ENCODE peak calls at places on chromosomes 12 and 14, in five cellular contexts. One of them, this sample, is unnamed.

GRCh38 chr14:101997429-101998336 is 33.3 kb downstream of the DYNC1H1 start:
- DNase-seq in stimulated activated naive CD8-positive, alpha-beta T cell treated with anti-CD3 and anti-CD28 coated beads, Interleukin-15, amount 100 ng/mL, for 72 hours: no peak
- DNase-seq in COR-L47: no peak
- DNase-seq in anterior cingulate cortex: no peak
- DNase-seq in astrocyte of the spinal cord: no peak
- DNase-seq in this sample: no peak

GRCh38 chr12:3164454-3165310 is 87.5 kb downstream of the TSPAN9 start:
- DNase-seq in anterior cingulate cortex: no peak
- DNase-seq in astrocyte of the spinal cord: no peak
- DNase-seq in COR-L47: no peak
- DNase-seq in stimulated activated naive CD8-positive, alpha-beta T cell treated with anti-CD3 and anti-CD28 coated beads, Interleukin-15, amount 100 ng/mL, for 72 hours: no peak
- DNase-seq in this sample: peak

GRCh38 chr12:105554856-105555255 is 224.4 kb downstream of the C12orf75 start:
- DNase-seq in COR-L47: no peak
- DNase-seq in anterior cingulate cortex: no peak
- DNase-seq in astrocyte of the spinal cord: no peak
- DNase-seq in stimulated activated naive CD8-positive, alpha-beta T cell treated with anti-CD3 and anti-CD28 coated beads, Interleukin-15, amount 100 ng/mL, for 72 hours: no peak
- DNase-seq in this sample: no peak

GRCh38 chr12:98830657-98831056 is 185.6 kb downstream of the APAF1 start:
- DNase-seq in astrocyte of the spinal cord: no peak
- DNase-seq in COR-L47: no peak
- DNase-seq in stimulated activated naive CD8-positive, alpha-beta T cell treated with anti-CD3 and anti-CD28 coated beads, Interleukin-15, amount 100 ng/mL, for 72 hours: no peak
- DNase-seq in anterior cingulate cortex: no peak
- DNase-seq in this sample: no peak

GRCh38 chr12:30902606-30903005 is 23.9 kb upstream of the TSPAN11 start:
- DNase-seq in anterior cingulate cortex: no peak
- DNase-seq in COR-L47: no peak
- DNase-seq in astrocyte of the spinal cord: no peak
- DNase-seq in stimulated activated naive CD8-positive, alpha-beta T cell treated with anti-CD3 and anti-CD28 coated beads, Interleukin-15, amount 100 ng/mL, for 72 hours: no peak
- DNase-seq in this sample: no peak

GRCh38 chr12:40017488-40017887 is 88.4 kb downstream of the SLC2A13 start:
- DNase-seq in anterior cingulate cortex: no peak
- DNase-seq in COR-L47: no peak
- DNase-seq in stimulated activated naive CD8-positive, alpha-beta T cell treated with anti-CD3 and anti-CD28 coated beads, Interleukin-15, amount 100 ng/mL, for 72 hours: no peak
- DNase-seq in astrocyte of the spinal cord: no peak
- DNase-seq in this sample: no peak

GRCh38 chr14:77027538-77028383 is 747 bp downstream of the IRF2BPL start:
- DNase-seq in stimulated activated naive CD8-positive, alpha-beta T cell treated with anti-CD3 and anti-CD28 coated beads, Interleukin-15, amount 100 ng/mL, for 72 hours: peak
- DNase-seq in astrocyte of the spinal cord: peak
- DNase-seq in anterior cingulate cortex: no peak
- DNase-seq in COR-L47: peak
- DNase-seq in this sample: no peak

GRCh38 chr12:96108321-96108720 is 72.9 kb upstream of the LTA4H start:
- DNase-seq in COR-L47: no peak
- DNase-seq in anterior cingulate cortex: no peak
- DNase-seq in stimulated activated naive CD8-positive, alpha-beta T cell treated with anti-CD3 and anti-CD28 coated beads, Interleukin-15, amount 100 ng/mL, for 72 hours: peak
- DNase-seq in astrocyte of the spinal cord: peak
- DNase-seq in this sample: no peak

GRCh38 chr12:109744026-109744425 is 30.4 kb downstream of the FAM222A start:
- DNase-seq in COR-L47: no peak
- DNase-seq in stimulated activated naive CD8-positive, alpha-beta T cell treated with anti-CD3 and anti-CD28 coated beads, Interleukin-15, amount 100 ng/mL, for 72 hours: no peak
- DNase-seq in anterior cingulate cortex: no peak
- DNase-seq in astrocyte of the spinal cord: no peak
- DNase-seq in this sample: no peak

GRCh38 chr12:62658910-62659309 is 192.3 kb downstream of the MON2 start:
- DNase-seq in astrocyte of the spinal cord: no peak
- DNase-seq in stimulated activated naive CD8-positive, alpha-beta T cell treated with anti-CD3 and anti-CD28 coated beads, Interleukin-15, amount 100 ng/mL, for 72 hours: no peak
- DNase-seq in anterior cingulate cortex: no peak
- DNase-seq in COR-L47: no peak
- DNase-seq in this sample: peak

GRCh38 chr14:21399311-21399870 is 15.6 kb upstream of the SUPT16H start:
- DNase-seq in anterior cingulate cortex: no peak
- DNase-seq in COR-L47: no peak
- DNase-seq in astrocyte of the spinal cord: no peak
- DNase-seq in stimulated activated naive CD8-positive, alpha-beta T cell treated with anti-CD3 and anti-CD28 coated beads, Interleukin-15, amount 100 ng/mL, for 72 hours: no peak
- DNase-seq in this sample: no peak

GRCh38 chr12:123908884-123909807 is 63.5 kb downstream of the CCDC92 start:
- DNase-seq in stimulated activated naive CD8-positive, alpha-beta T cell treated with anti-CD3 and anti-CD28 coated beads, Interleukin-15, amount 100 ng/mL, for 72 hours: no peak
- DNase-seq in astrocyte of the spinal cord: no peak
- DNase-seq in anterior cingulate cortex: no peak
- DNase-seq in COR-L47: no peak
- DNase-seq in this sample: no peak

GRCh38 chr14:105877645-105878044 is 351.3 kb downstream of the TMEM121 start:
- DNase-seq in astrocyte of the spinal cord: no peak
- DNase-seq in COR-L47: no peak
- DNase-seq in stimulated activated naive CD8-positive, alpha-beta T cell treated with anti-CD3 and anti-CD28 coated beads, Interleukin-15, amount 100 ng/mL, for 72 hours: no peak
- DNase-seq in anterior cingulate cortex: no peak
- DNase-seq in this sample: no peak

GRCh38 chr12:131733874-131734273 is 23.0 kb downstream of the SFSWAP start:
- DNase-seq in COR-L47: no peak
- DNase-seq in anterior cingulate cortex: no peak
- DNase-seq in stimulated activated naive CD8-positive, alpha-beta T cell treated with anti-CD3 and anti-CD28 coated beads, Interleukin-15, amount 100 ng/mL, for 72 hours: no peak
- DNase-seq in astrocyte of the spinal cord: no peak
- DNase-seq in this sample: no peak

GRCh38 chr12:96882862-96883261 is 24.2 kb upstream of the NEDD1 start:
- DNase-seq in stimulated activated naive CD8-positive, alpha-beta T cell treated with anti-CD3 and anti-CD28 coated beads, Interleukin-15, amount 100 ng/mL, for 72 hours: no peak
- DNase-seq in anterior cingulate cortex: no peak
- DNase-seq in COR-L47: no peak
- DNase-seq in astrocyte of the spinal cord: peak
- DNase-seq in this sample: no peak

This sample was measured in ecto neural progenitor cell.